ENCODE peak calls at places on chromosomes 13 and 19, in six cellular contexts. N is GM19239, D is mucosa of gallbladder, P is H54, T is substantia nigra, A is GM06990. F is an unnamed sample.

GRCh38 chr13:86848716-86849115 is 822.5 kb upstream of the SLITRK5 start:
- DNase-seq in N (no peak), D (no peak), P (no peak), T (no peak), A (no peak), F (no peak)

GRCh38 chr13:33218426-33218825 is 67.1 kb downstream of the STARD13 start:
- DNase-seq in N (no peak), D (no peak), P (no peak), T (no peak), A (no peak), F (no peak)

GRCh38 chr13:75418186-75418843 is 63.7 kb downstream of the TBC1D4 start:
- DNase-seq in N (no peak), D (no peak), P (no peak), T (no peak), A (no peak), F (no peak)

GRCh38 chr13:42796747-42797356 is 15.5 kb downstream of the FAM216B start:
- DNase-seq in N (no peak), D (no peak), P (no peak), T (no peak), A (no peak), F (no peak)

GRCh38 chr19:54373781-54374266 is 9.1 kb upstream of the LAIR1 start:
- DNase-seq in N (no peak), D (no peak), P (no peak), T (no peak), A (peak; percentile 56), F (peak; percentile 46)

GRCh38 chr19:7224205-7224833 is 69.9 kb downstream of the INSR start:
- DNase-seq in N (no peak), D (peak; percentile 81), P (no peak), T (peak; percentile 14), A (no peak), F (peak; percentile 77)

GRCh38 chr19:41799444-41800000 is 3.1 kb downstream of the CEACAM3 start:
- DNase-seq in N (no peak), D (peak; percentile 52), P (no peak), T (no peak), A (no peak), F (no peak)

GRCh38 chr19:9608912-9609311 is 12.1 kb downstream of the ZNF561 start:
- DNase-seq in N (no peak), D (no peak), P (no peak), T (no peak), A (no peak), F (no peak)

GRCh38 chr19:15442142-15442920 is 7.4 kb downstream of the WIZ start:
- DNase-seq in N (no peak), D (no peak), P (no peak), T (no peak), A (no peak), F (no peak)

GRCh38 chr13:97068964-97069815 is 74.9 kb upstream of the OXGR1 start:
- DNase-seq in N (no peak), D (no peak), P (no peak), T (no peak), A (no peak), F (no peak)

GRCh38 chr19:13083008-13083404 is 19.7 kb downstream of the LYL1 start:
- DNase-seq in N (no peak), D (no peak), P (no peak), T (no peak), A (no peak), F (no peak)

GRCh38 chr13:101217086-101217485 is 199.2 kb downstream of the NALCN start:
- DNase-seq in N (no peak), D (no peak), P (no peak), T (no peak), A (no peak), F (no peak)

GRCh38 chr13:41605319-41606285 is 148.3 kb downstream of the RGCC start:
- DNase-seq in N (no peak), D (no peak), P (no peak), T (no peak), A (no peak), F (no peak)

GRCh38 chr19:10424011-10424637 is 3.8 kb downstream of the PDE4A start:
- DNase-seq in N (peak; percentile 75), D (peak; percentile 76), P (peak; percentile 97), T (peak; percentile 63), A (peak; percentile 80), F (peak; percentile 82)

GRCh38 chr13:98873377-98874028 is 104.4 kb downstream of the DOCK9 start:
- DNase-seq in N (no peak), D (no peak), P (no peak), T (no peak), A (no peak), F (no peak)

GRCh38 chr13:109649713-109650112 is 136.7 kb downstream of the IRS2 start:
- DNase-seq in N (no peak), D (no peak), P (no peak), T (no peak), A (no peak), F (no peak)

GRCh38 chr19:16589917-16590316 is 17.7 kb upstream of the SLC35E1 start:
- DNase-seq in N (no peak), D (no peak), P (no peak), T (no peak), A (no peak), F (no peak)

GRCh38 chr13:30880756-30881155 is 25.3 kb upstream of the MEDAG start:
- DNase-seq in N (no peak), D (no peak), P (no peak), T (no peak), A (no peak), F (peak; percentile 70)

F was measured in tibial artery.